ENCODE peak calls at places on chromosomes 3 and 15, in four cellular contexts. U, K, C and Q are unnamed samples.

GRCh38 chr3:53255360-53255774 is 455 bp downstream of the TKT start:
- DNase-seq in U (no peak), C (peak), K (no peak), Q (no peak)

GRCh38 chr15:70385052-70385451 is 287.3 kb upstream of the TLE3 start:
- DNase-seq in U (no peak), K (no peak), C (no peak), Q (no peak)

GRCh38 chr15:33200903-33201302 is 6.4 kb upstream of the FMN1 start:
- DNase-seq in K (peak), C (no peak), U (no peak), Q (no peak)

GRCh38 chr3:106029941-106030619 is 161.3 kb upstream of the CBLB start:
- DNase-seq in K (peak), U (peak), C (no peak), Q (no peak)

GRCh38 chr3:189142527-189142926 is 29.2 kb upstream of the TPRG1 start:
- DNase-seq in C (no peak), K (peak), U (no peak), Q (no peak)

GRCh38 chr15:77026501-77027110 is 31.7 kb downstream of the PSTPIP1 start:
- DNase-seq in U (no peak), C (peak), K (no peak), Q (no peak)

GRCh38 chr3:87147562-87147961 is 79.5 kb upstream of the CHMP2B start:
- DNase-seq in C (no peak), U (no peak), K (no peak), Q (no peak)

GRCh38 chr15:31504462-31504839 is 177.8 kb downstream of the KLF13 start:
- DNase-seq in K (no peak), C (no peak), U (no peak), Q (peak)

GRCh38 chr3:37686225-37686624 is 175.5 kb upstream of the CTDSPL start:
- DNase-seq in C (no peak), K (no peak), U (no peak), Q (no peak)

GRCh38 chr15:69375151-69375790 is 38.9 kb upstream of the KIF23 start:
- DNase-seq in U (no peak), C (peak), K (no peak), Q (no peak)

GRCh38 chr15:60326824-60327654 is 70.7 kb downstream of the ANXA2 start:
- DNase-seq in C (no peak), U (peak), K (peak), Q (peak)

GRCh38 chr3:56776551-56776950 is 25.2 kb downstream of the ARHGEF3 start:
- DNase-seq in U (no peak), K (no peak), C (no peak), Q (no peak)

GRCh38 chr3:149809694-149810093 is 3.3 kb upstream of the RNF13 start:
- DNase-seq in C (no peak), K (no peak), U (no peak), Q (no peak)

GRCh38 chr3:27729748-27730611 is 7.9 kb upstream of the EOMES start:
- DNase-seq in K (no peak), U (no peak), C (no peak), Q (peak)

GRCh38 chr3:43238801-43239200 is 47.5 kb upstream of the SNRK start:
- DNase-seq in C (no peak), U (no peak), K (no peak), Q (no peak)

GRCh38 chr3:177554900-177555759 is 357.8 kb upstream of the TBL1XR1 start:
- DNase-seq in K (peak), C (no peak), U (no peak), Q (peak)

GRCh38 chr3:197936819-197937384 is 13.1 kb upstream of the RPL35A start:
- DNase-seq in K (no peak), U (no peak), C (no peak), Q (no peak)

GRCh38 chr3:192929146-192929545 is 11.5 kb upstream of the MB21D2 start:
- DNase-seq in U (peak), C (no peak), K (peak), Q (no peak)

GRCh38 chr3:59540241-59540640 is 490.4 kb upstream of the CFAP20DC start:
- DNase-seq in C (no peak), U (no peak), K (peak), Q (no peak)

GRCh38 chr3:152452318-152452717 is 183.6 kb downstream of the MBNL1 start:
- DNase-seq in K (no peak), C (peak), U (peak), Q (peak)

GRCh38 chr3:160667452-160667851 is 9.5 kb upstream of the ARL14 start:
- DNase-seq in U (peak), C (no peak), K (peak), Q (peak)

GRCh38 chr3:117696871-117697270 is 987.3 kb downstream of the TUSC7 start:
- DNase-seq in U (no peak), K (no peak), C (no peak), Q (no peak)

GRCh38 chr3:161295325-161295724 is 74.2 kb downstream of the NMD3 start:
- DNase-seq in U (no peak), C (no peak), K (peak), Q (no peak)

GRCh38 chr15:82535566-82536408 is 4.5 kb downstream of the RPS17 start:
- DNase-seq in K (no peak), C (peak), U (no peak), Q (no peak)

GRCh38 chr15:59216911-59217310 is 10.3 kb downstream of the LDHAL6B start:
- DNase-seq in U (no peak), C (peak), K (no peak), Q (no peak)

GRCh38 chr15:38809621-38810020 is 245.0 kb upstream of the RASGRP1 start:
- DNase-seq in U (no peak), K (no peak), C (no peak), Q (no peak)

GRCh38 chr3:123758081-123758564 is 126.0 kb downstream of the MYLK start:
- DNase-seq in K (peak), C (no peak), U (peak), Q (no peak)

GRCh38 chr3:108849075-108849474 is 26.5 kb downstream of the TRAT1 start:
- DNase-seq in C (no peak), K (no peak), U (no peak), Q (no peak)

GRCh38 chr3:9402410-9403228 is 5.2 kb downstream of the SETD5 start:
- DNase-seq in K (no peak), U (peak), C (no peak), Q (no peak)

GRCh38 chr3:69441028-69441427 is 55.1 kb upstream of the FRMD4B start:
- DNase-seq in C (no peak), K (peak), U (no peak), Q (no peak)
- H3K27ac ChIP-seq in C (no peak), K (no peak), U (no peak), Q (no peak)

GRCh38 chr3:158801696-158802398 is at the start of gene MFSD1:
- DNase-seq in C (peak), U (peak), K (peak), Q (peak)

GRCh38 chr3:158802399-158803023 is 657 bp downstream of the MFSD1 start:
- DNase-seq in K (no peak), U (no peak), C (no peak), Q (no peak)

GRCh38 chr3:158804441-158804840 is 2.6 kb downstream of the MFSD1 start:
- DNase-seq in U (no peak), K (peak), C (no peak), Q (no peak)

GRCh38 chr3:158801200-158801599 is 654 bp upstream of the MFSD1 start:
- DNase-seq in C (no peak), U (no peak), K (no peak), Q (no peak)
- H3K27ac ChIP-seq in C (peak), U (peak), K (peak), Q (peak)

DNA sequence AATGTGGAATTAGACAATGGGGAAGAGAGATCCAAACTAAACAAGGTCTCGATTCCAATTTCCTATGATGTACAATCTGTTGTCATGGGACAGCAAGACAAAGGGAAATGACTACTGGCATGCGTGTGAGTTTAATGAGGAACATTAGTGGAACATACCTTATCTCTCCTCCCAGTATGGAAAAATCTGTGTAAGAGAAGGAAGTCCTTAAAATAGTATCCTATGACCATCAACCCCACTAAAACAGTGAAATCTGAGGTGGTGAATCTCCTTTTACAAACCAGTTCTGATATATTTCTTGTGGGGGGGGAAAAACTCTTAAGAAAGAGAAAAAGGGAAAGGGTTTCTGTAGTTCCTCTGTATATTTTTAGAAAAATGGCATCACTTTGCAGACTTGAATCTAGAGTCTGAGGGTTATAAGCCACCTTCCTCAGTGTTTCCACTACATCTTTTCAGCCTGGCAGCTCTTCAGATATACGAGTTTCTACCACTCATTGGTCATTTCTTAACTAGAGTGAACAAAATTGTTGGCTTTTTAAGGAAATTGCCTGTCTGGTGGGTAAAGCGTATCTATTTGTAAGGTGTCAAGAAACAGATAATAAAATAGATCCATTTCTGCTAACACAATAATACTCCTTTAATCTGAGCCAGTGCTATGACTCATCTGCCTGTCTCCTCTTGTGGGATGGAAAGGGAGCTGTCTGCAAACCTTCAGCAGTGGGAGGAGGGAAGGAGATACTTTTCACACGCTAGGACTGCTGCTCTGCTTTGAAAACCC is 3.0 kb upstream of the TNFAIP8L3 start:
- DNase-seq in C (no peak), U (no peak), K (peak), Q (peak)
- H3K27ac ChIP-seq in C (no peak), U (no peak), K (no peak), Q (no peak)

GRCh38 chr3:47016934-47017435 is 37.5 kb downstream of the NBEAL2 start:
- DNase-seq in U (no peak), K (peak), C (no peak), Q (no peak)

GRCh38 chr3:47017504-47018268 is 38.2 kb downstream of the NBEAL2 start:
- DNase-seq in C (no peak), U (no peak), K (no peak), Q (no peak)

GRCh38 chr3:47015151-47015550 is 35.7 kb downstream of the NBEAL2 start:
- DNase-seq in C (no peak), K (no peak), U (no peak), Q (no peak)

GRCh38 chr3:47018269-47018611 is 38.8 kb downstream of the NBEAL2 start:
- DNase-seq in U (no peak), C (no peak), K (no peak), Q (no peak)

DNA sequence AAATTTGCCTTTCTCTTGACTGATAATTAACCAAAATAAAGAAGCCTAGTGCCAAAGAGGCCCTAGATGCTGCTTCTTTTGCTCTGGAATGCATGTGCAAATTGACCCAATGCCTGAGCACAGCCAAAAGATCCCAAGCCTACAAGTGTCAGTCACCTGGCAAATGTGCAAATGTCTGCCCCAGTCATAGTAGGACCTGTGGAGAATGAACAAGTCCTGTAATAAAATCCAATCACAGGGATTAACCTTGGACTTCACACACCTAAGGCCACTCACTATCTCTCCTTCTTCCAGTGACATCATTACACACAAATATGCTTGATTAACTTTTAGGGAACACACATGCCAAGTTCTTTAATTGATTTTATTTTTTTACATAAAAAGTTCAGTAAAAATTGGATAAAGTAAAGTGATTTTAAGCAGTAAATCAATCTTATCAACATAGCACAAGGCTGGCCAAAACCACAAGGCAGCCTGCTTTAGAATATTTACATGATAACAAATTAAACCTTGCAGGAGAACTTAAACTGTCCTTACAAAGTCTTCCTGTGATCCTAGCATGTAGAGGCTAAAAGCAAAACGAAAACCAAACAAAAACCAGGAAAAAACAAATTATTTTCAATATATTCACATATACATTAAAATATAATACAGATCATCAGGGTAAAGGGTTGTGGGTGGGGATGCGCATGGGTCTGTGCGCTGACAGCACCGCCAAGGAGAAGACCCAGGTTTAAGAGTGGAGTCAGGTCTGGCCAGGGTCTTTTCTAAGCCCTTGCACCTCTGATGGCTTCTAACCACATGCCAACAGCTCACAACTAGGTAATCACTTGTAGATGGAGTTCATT is 36.8 kb downstream of the NBEAL2 start:
- DNase-seq in U (no peak), C (no peak), K (no peak), Q (no peak)
- H3K27ac ChIP-seq in U (no peak), C (peak), K (no peak), Q (no peak)

DNA sequence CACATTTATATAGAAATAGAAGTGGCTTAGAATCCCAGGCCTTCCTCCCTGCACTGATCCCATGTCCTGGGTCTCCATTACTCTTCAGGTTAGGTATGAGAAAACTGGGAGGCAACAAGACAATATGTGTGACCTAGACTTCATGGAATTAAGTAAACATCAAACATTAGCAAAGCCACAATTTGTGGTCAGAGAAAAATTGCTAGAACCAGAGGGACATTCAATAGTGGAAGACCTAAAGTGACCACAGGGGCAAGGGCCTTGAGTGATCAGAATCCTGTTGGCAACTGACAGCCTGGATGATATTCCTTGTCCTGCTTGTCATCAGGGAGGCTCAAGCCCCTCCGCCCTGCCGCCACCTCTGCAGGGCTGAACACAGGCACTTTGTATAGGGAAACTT is 322.8 kb upstream of the CTNNB1 start:
- DNase-seq in U (no peak), K (no peak), C (no peak), Q (no peak)
- H3K27ac ChIP-seq in U (no peak), K (no peak), C (no peak), Q (peak)

DNA sequence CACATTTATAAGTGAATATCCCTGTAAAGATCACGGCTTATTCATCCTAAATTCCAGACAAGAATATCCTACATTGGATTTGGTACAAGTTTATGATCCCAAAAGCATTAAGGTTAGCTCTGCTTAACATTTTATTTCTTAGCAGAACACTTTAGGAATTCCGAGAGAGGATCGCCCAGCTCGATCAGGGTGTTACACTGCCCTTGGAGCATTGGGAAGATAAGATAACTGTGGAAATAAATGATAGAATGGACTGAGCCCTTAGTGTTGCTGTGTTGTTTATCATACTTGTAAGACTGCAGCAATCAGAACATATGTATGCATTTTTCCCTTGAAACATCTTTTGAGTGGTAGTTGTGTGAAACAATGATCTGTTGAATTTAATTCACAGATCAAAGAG is 222.9 kb upstream of the CDIN1 start:
- DNase-seq in K (no peak), C (no peak), U (no peak), Q (no peak)
- H3K27ac ChIP-seq in K (no peak), C (no peak), U (no peak), Q (no peak)

DNA sequence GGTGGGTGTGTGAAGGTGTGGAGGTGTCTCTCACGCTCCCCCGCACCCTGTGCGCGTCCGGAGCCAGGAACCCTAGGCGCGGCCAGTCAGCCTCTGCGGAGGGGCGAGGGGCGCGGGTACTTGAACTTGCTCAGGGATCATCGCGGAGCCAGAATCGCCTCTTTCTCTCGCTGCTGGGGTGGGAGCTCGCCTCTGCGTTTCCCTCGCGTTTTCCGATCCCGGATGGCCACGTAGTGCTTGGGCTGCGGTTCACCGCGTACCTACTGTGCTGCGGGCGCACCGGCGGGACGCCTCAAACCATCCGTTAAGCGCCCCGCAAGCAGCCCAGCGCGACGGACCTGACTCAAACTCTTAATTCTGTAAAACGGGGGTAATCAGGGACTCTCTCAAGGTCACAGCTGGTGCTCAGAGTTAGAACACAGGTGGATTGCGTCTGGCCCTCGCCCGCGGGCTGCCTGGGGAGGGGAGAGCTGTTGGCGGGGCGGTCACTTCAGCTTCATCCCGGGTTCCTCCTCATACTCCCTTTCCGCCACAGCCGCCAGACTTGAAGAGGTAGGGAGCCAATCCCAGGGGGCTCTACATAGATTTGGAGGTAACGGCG is 686 bp downstream of the MYRIP start:
- DNase-seq in K (no peak), U (no peak), C (no peak), Q (no peak)
- H3K27ac ChIP-seq in K (no peak), U (no peak), C (no peak), Q (no peak)

GRCh38 chr3:47314056-47314764 is 31.5 kb downstream of the KLHL18 start:
- DNase-seq in U (no peak), C (no peak), K (no peak), Q (no peak)

GRCh38 chr3:47318921-47319320 is 36.2 kb downstream of the KLHL18 start:
- DNase-seq in U (no peak), K (peak), C (no peak), Q (no peak)

GRCh38 chr3:47310391-47310790 is 27.6 kb downstream of the KLHL18 start:
- DNase-seq in U (no peak), K (no peak), C (no peak), Q (no peak)

GRCh38 chr3:47313341-47314055 is 30.8 kb downstream of the KLHL18 start:
- DNase-seq in C (no peak), K (no peak), U (no peak), Q (no peak)

GRCh38 chr3:47315069-47315647 is 32.4 kb downstream of the KLHL18 start:
- DNase-seq in U (no peak), C (no peak), K (no peak), Q (no peak)
- H3K27ac ChIP-seq in U (no peak), C (no peak), K (no peak), Q (no peak)

GRCh38 chr3:14422016-14422963 is 19.9 kb downstream of the SLC6A6 start:
- DNase-seq in K (no peak), U (no peak), C (no peak), Q (no peak)
- H3K27ac ChIP-seq in K (peak), U (peak), C (no peak), Q (no peak)